ENCODE peak calls at places on chromosomes 16 and 17, in ten cellular contexts. V, P, Z, Q, I, H, R, W, X and A are unnamed samples.

GRCh38 chr17:50363217-50364060 is 9.5 kb downstream of the MRPL27 start:
- DNase-seq in Z (peak; percentile 78), P (peak; percentile 60), X (peak; percentile 94), W (no peak), V (peak; percentile 81), Q (no peak), I (no peak), H (peak; percentile 60), R (no peak), A (no peak)

GRCh38 chr16:65788434-65789147 is 577.9 kb upstream of the CDH5 start:
- DNase-seq in P (no peak), H (no peak), Q (no peak), Z (no peak), X (no peak), R (no peak), V (no peak), I (no peak), W (no peak), A (no peak)

GRCh38 chr16:86363057-86363490 is 147.3 kb upstream of the FOXF1 start:
- DNase-seq in P (no peak), X (no peak), I (no peak), W (no peak), Q (no peak), H (no peak), R (no peak), V (peak; percentile 28), Z (peak; percentile 95), A (peak; percentile 90)

GRCh38 chr17:79788989-79789942 is 7.6 kb downstream of the CBX8 start:
- DNase-seq in W (no peak), Q (no peak), V (no peak), Z (no peak), X (peak; percentile 73), I (no peak), P (no peak), H (no peak), R (peak; percentile 81), A (no peak)

GRCh38 chr17:80220709-80221215 is 535 bp downstream of the SLC26A11 start:
- DNase-seq in R (peak; percentile 78), Z (peak; percentile 16), H (no peak), V (no peak), I (peak; percentile 46), P (peak; percentile 30), X (peak; percentile 89), W (no peak), Q (no peak), A (no peak)

GRCh38 chr17:1906622-1907021 is 76.8 kb downstream of the RPA1 start:
- DNase-seq in V (no peak), I (no peak), Z (peak; percentile 21), Q (no peak), R (no peak), H (no peak), P (no peak), W (no peak), X (peak; percentile 88), A (no peak)

GRCh38 chr17:47694018-47694817 is at the start of gene TBKBP1:
- DNase-seq in P (peak; percentile 87), I (peak; percentile 59), H (peak; percentile 76), X (peak; percentile 94), V (peak; percentile 82), Q (no peak), Z (peak; percentile 81), W (no peak), R (peak; percentile 89), A (no peak)

GRCh38 chr17:66436643-66437042 is 134.2 kb downstream of the PRKCA start:
- DNase-seq in X (peak; percentile 72), H (no peak), R (no peak), I (no peak), V (no peak), Z (no peak), P (no peak), W (no peak), Q (no peak), A (no peak)

GRCh38 chr16:3496386-3496785 is 1.1 kb upstream of the C16orf90 start:
- DNase-seq in V (no peak), W (no peak), H (no peak), Q (no peak), Z (no peak), R (peak; percentile 63), X (no peak), P (no peak), I (no peak), A (no peak)

GRCh38 chr17:70642059-70642458 is 472.7 kb downstream of the KCNJ2 start:
- DNase-seq in Q (no peak), W (no peak), P (no peak), Z (no peak), V (no peak), R (no peak), X (no peak), I (no peak), H (no peak), A (no peak)

GRCh38 chr16:17293813-17294558 is 176.8 kb downstream of the XYLT1 start:
- DNase-seq in I (no peak), V (no peak), X (no peak), P (no peak), W (no peak), H (peak; percentile 68), R (no peak), Z (no peak), Q (no peak), A (no peak)

GRCh38 chr17:73784015-73784603 is 139.9 kb upstream of the SDK2 start:
- DNase-seq in P (no peak), R (no peak), H (no peak), X (no peak), Q (no peak), W (no peak), Z (no peak), V (no peak), I (no peak), A (no peak)

GRCh38 chr16:81697321-81697885 is 81.7 kb upstream of the PLCG2 start:
- DNase-seq in R (peak; percentile 74), Q (peak; percentile 76), Z (peak; percentile 66), W (peak; percentile 59), V (peak; percentile 72), P (peak; percentile 59), H (no peak), I (peak; percentile 59), X (peak; percentile 94), A (peak; percentile 52)

GRCh38 chr16:72928089-72928981 is 119.6 kb downstream of the ZFHX3 start:
- DNase-seq in X (no peak), Z (no peak), R (peak; percentile 37), H (no peak), Q (no peak), I (no peak), P (no peak), V (no peak), W (peak; percentile 27), A (no peak)

GRCh38 chr16:82992826-82993225 is 366.1 kb downstream of the CDH13 start:
- DNase-seq in H (no peak), R (no peak), Z (no peak), W (no peak), P (no peak), I (no peak), Q (no peak), V (no peak), X (no peak), A (no peak)

GRCh38 chr16:73025111-73025505 is 22.8 kb downstream of the ZFHX3 start:
- DNase-seq in H (peak; percentile 82), I (no peak), P (no peak), Z (peak; percentile 25), R (no peak), V (no peak), X (no peak), W (no peak), Q (no peak), A (no peak)

GRCh38 chr16:67092227-67092626 is 17.5 kb upstream of the PHAF1 start:
- DNase-seq in R (no peak), P (no peak), I (no peak), W (no peak), Q (no peak), H (no peak), V (no peak), X (peak; percentile 90), Z (peak; percentile 51), A (no peak)

GRCh38 chr17:49031965-49032928 is 35.1 kb downstream of the IGF2BP1 start:
- DNase-seq in Q (peak; percentile 81), I (peak; percentile 96), H (no peak), R (no peak), Z (peak; percentile 88), V (peak; percentile 60), P (peak; percentile 61), W (no peak), X (peak; percentile 95), A (peak; percentile 82)

GRCh38 chr17:39045948-39046679 is 78.9 kb upstream of the FBXO47 start:
- DNase-seq in R (no peak), H (no peak), W (no peak), Q (no peak), X (no peak), P (no peak), V (peak; percentile 33), I (no peak), Z (no peak), A (no peak)
- TF ChIP-seq CTCF in R (no peak), H (no peak), W (no peak), Q (no peak), X (no peak), P (no peak), V (peak; percentile 39), I (no peak), Z (no peak), A (no peak)

DNA sequence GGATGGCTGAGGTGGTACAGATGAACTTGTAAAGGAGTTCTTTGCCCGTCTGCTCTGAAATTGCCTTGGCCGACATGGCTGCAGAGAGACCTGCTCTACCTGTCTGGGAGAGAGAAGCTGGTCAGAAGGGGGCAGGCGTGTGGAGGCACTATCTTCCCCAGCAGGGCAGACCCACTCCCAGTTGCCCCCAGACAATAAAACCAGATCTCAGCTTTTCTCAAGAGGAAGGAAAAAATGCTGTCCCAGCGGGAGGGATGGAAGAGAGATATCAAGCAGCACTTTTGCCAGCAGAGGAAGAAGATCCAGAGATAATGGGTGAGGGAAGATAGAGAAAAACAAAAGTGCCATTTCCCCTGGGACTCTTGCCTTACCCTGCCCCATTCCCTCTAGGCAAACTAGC is 5.0 kb downstream of the ACLY start:
- DNase-seq in X (peak; percentile 35), W (no peak), R (no peak), I (no peak), Z (no peak), V (no peak), Q (no peak), P (no peak), H (no peak), A (no peak)
- TF ChIP-seq CTCF in X (no peak), W (no peak), R (no peak), I (no peak), Z (no peak), V (no peak), Q (no peak), P (no peak), H (no peak), A (no peak)

GRCh38 chr17:64505320-64506200 is 529 bp downstream of the DDX5 start:
- DNase-seq in X (peak; percentile 89), R (peak; percentile 96), P (peak; percentile 77), W (peak; percentile 83), I (peak; percentile 64), H (peak; percentile 96), V (peak; percentile 77), Q (peak; percentile 91), Z (peak; percentile 92), A (peak; percentile 87)
- TF ChIP-seq CTCF in X (no peak), R (no peak), P (no peak), W (no peak), I (no peak), H (no peak), V (no peak), Q (no peak), Z (no peak), A (no peak)

DNA sequence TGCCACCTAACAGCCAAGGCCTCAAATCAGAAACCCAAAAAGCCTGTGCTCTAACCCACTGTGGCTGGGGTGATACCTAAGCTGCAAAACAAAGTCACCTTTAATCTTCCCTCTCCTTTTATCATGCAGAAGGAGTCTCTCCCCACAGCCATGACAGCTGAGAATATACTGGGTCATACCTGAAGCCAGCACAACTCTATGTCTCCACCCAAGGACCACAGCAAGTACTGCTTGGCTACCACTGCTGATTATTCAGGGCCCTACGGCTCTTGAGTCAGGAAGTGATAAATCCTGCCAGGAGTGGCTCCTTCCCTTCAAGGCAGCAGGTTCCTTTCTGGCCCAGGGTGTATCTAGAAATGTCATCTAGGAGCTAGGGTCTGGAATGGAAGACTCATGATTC is 151.5 kb upstream of the TOM1L1 start:
- DNase-seq in W (no peak), R (no peak), Q (no peak), V (peak; percentile 17), X (no peak), H (no peak), Z (no peak), P (no peak), I (no peak), A (no peak)
- TF ChIP-seq CTCF in W (no peak), R (no peak), Q (no peak), V (peak; percentile 50), X (no peak), H (no peak), Z (no peak), P (no peak), I (no peak), A (no peak)